ENCODE peak calls at places on chromosomes 4 and X, in four cellular contexts. U is coronary artery, L is ovary, H is cardiac fibroblast. R is an unnamed sample.

GRCh38 chr4:23889814-23890269 is at the start of gene PPARGC1A:
- DNase-seq in H (peak; percentile 68), L (peak; percentile 13), U (peak; percentile 80), R (peak; percentile 91)

GRCh38 chrX:129622757-129623301 is 31.9 kb downstream of the APLN start:
- DNase-seq in U (no peak), L (no peak), H (peak; percentile 92), R (no peak)

GRCh38 chr4:76535603-76536380 is 100.8 kb downstream of the SHROOM3 start:
- DNase-seq in H (no peak), L (no peak), U (no peak), R (no peak)

GRCh38 chr4:109398928-109399327 is 34.7 kb upstream of the SEC24B start:
- DNase-seq in L (no peak), H (no peak), U (no peak), R (no peak)

GRCh38 chr4:100428051-100428450 is 89.8 kb downstream of the EMCN start:
- DNase-seq in L (no peak), U (no peak), H (peak; percentile 60), R (peak; percentile 72)

GRCh38 chrX:42176790-42177189 is 253.4 kb upstream of the CASK start:
- DNase-seq in H (no peak), L (no peak), U (no peak), R (no peak)

GRCh38 chrX:39928704-39929439 is 168.9 kb downstream of the BCOR start:
- DNase-seq in H (no peak), U (no peak), L (no peak), R (no peak)

GRCh38 chr4:100841911-100842310 is 324.1 kb upstream of the EMCN start:
- DNase-seq in H (no peak), L (no peak), U (no peak), R (no peak)

GRCh38 chr4:152810715-152811287 is 31.0 kb downstream of the ARFIP1 start:
- DNase-seq in L (no peak), H (no peak), U (no peak), R (no peak)

GRCh38 chrX:114626323-114626722 is 42.4 kb downstream of the HTR2C start:
- DNase-seq in L (no peak), H (peak; percentile 43), U (no peak), R (no peak)

GRCh38 chr4:14908635-14909034 is 93.6 kb upstream of the CPEB2 start:
- DNase-seq in U (no peak), L (no peak), H (no peak), R (no peak)

GRCh38 chr4:78322032-78322431 is 229.5 kb upstream of the ANXA3 start:
- DNase-seq in U (no peak), L (no peak), H (no peak), R (no peak)
- TF ChIP-seq CTCF in U (no peak), L (no peak), H (no peak), R (no peak)

GRCh38 chrX:20743054-20743453 is 476.3 kb upstream of the RPS6KA3 start:
- DNase-seq in L (no peak), H (no peak), U (no peak), R (no peak)
- TF ChIP-seq CTCF in L (no peak), H (no peak), U (no peak), R (no peak)

GRCh38 chr4:1721666-1722550 is 587 bp downstream of the TACC3 start:
- DNase-seq in U (no peak), H (no peak), L (no peak), R (no peak)
- TF ChIP-seq CTCF in U (no peak), H (no peak), L (no peak), R (no peak)

DNA sequence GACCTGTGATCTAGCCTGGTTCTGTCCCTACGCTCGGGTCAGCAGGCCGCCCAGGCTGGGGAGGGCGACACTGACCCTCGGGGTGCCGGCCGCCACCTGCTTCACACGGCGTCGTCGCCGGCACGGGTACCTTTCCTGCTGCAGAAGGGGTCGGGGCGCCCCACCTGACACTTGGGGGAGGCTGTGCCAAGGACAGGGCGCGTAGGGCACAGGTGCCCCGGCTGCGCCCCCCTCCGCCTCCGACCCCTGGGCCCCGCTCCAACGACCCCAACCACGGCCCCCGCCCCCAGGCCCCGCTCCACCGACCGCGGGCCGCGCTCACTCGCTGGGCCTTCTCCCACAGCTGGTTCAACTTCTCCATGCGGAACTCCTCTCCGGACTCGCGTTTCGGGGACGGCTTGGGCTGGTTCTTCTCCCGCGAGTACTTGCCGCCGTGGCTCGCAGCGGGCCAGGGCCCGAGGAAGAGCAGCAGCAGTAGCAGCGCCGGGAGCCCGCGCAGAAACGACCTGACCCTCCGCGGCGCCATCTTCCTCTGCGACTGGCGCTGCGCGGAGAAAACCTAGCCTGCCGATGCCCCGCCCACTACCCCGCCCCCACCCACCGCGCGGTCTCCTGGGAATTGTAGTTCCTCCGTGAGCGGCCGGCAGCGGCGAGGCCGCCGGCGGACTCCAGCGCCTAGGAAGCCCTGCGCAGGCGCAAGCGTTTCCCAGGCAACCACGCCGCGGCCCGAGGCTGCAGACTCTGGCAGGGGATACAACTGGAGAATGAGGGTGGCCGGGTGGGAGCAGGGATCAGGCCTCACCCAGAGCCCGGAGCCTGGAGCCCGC is at the start of gene LRPAP1:
- DNase-seq in L (peak; percentile 91), H (peak; percentile 93), U (peak; percentile 95), R (peak; percentile 52)
- TF ChIP-seq CTCF in L (no peak), H (no peak), U (no peak), R (no peak)

DNA sequence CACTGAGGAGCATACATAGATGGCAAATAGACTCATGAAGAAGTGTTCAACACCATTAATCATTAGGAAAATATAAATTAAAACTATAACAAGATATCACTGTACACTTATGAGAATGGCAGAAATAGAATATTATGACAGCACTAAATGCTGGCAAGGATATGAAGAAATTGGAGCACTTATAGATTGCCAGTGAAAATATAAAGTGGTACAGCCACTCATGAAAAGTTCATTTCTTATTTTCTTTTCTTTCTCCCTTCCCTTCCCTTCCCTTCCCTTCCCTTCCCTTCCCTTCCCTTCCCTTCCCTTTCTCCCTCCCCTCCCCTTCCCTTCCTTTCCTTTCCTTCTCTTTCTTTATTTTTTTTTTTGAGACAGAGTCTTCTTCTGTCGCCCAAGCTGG is 53.7 kb downstream of the ANKRD50 start:
- DNase-seq in U (no peak), L (no peak), H (no peak), R (no peak)
- TF ChIP-seq CTCF in U (no peak), L (no peak), H (no peak), R (no peak)

DNA sequence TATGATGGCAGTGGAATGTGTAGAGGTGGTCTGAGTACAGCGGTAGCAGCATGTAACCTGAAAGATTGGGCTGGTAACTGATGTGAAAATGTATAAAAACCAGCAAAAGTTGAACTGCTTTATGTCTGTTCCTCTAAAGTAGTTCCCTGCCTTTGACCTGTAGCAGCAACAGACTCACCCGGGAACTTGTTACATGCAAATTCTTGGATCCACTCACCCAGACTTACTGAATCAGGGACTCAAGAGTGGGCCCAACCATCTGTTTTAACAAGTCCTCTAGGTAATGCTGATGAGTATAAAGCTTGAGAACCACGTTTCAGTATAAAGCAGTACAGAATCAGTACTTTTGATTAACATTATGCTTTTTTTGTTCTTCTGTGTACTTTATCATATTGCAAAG is 84.7 kb downstream of the RAP1GDS1 start:
- DNase-seq in U (no peak), H (no peak), L (no peak), R (no peak)
- TF ChIP-seq CTCF in U (no peak), H (no peak), L (no peak), R (no peak)

GRCh38 chr4:156294577-156294976 is 340.9 kb upstream of the CTSO start:
- DNase-seq in U (no peak), H (peak; percentile 91), L (no peak), R (peak; percentile 83)
- TF ChIP-seq CTCF in U (no peak), H (peak; percentile 37), L (no peak), R (peak; percentile 58)

DNA sequence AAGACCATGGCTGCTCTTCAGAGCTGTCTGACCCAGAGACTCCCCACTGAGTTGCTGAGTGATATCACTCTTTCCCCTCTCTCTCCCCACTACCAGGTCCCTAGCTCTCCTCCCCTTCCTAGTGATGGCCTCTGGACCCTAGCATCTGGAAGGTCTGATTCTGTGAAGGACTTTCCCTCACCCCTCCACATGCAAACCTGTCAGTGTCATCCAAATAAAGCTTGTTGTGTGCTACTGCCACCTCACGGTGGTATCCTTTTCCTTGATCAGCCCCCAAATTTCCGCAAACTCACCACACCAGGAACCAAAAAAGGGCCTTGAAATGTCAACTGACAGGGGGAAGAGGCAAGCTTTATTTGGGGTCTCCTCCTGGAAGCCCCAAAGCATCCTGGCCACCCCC is 500.2 kb downstream of the IDS start:
- DNase-seq in U (no peak), H (no peak), L (no peak), R (no peak)
- TF ChIP-seq CTCF in U (no peak), H (no peak), L (no peak), R (no peak)